ENCODE peak calls at places on chromosome 6, in eight cellular contexts. J is A549; F is SHP77; R is pancreas; B is H1; G is DMS 273 treated with DMSO at 0.1 percent for 48 hours; D is activated T-cell treated with anti-CD3 and anti-CD28 coated beads for 1 hour; Y is stimulated activated naive CD8-positive, alpha-beta T cell treated with anti-CD3 and anti-CD28 coated beads, Interleukin-15, amount 100 ng/mL, for 72 hours. T is an unnamed sample.

GRCh38 chr6:32608374-32608773 is 18.7 kb upstream of the HLA-DRB1 start:
- DNase-seq in J (no peak), F (no peak), B (no peak), G (no peak), Y (no peak), D (no peak), R (no peak), T (no peak)

GRCh38 chr6:156719720-156720563 is 57.2 kb upstream of the ARID1B start:
- DNase-seq in Y (peak; percentile 50), R (peak; percentile 97), G (no peak), F (no peak), J (peak; percentile 95), D (peak; percentile 51), B (no peak), T (no peak)

GRCh38 chr6:29568021-29568420 is 8.5 kb upstream of the UBD start:
- DNase-seq in F (no peak), R (no peak), B (no peak), D (no peak), G (no peak), Y (no peak), J (no peak), T (no peak)

GRCh38 chr6:25793970-25794369 is 37.9 kb downstream of the SLC17A1 start:
- DNase-seq in R (no peak), Y (no peak), G (no peak), F (no peak), J (no peak), D (no peak), B (no peak), T (no peak)

GRCh38 chr6:110664933-110665332 is 150.3 kb downstream of the CDK19 start:
- DNase-seq in D (no peak), Y (no peak), F (no peak), R (no peak), G (no peak), J (no peak), B (no peak), T (no peak)

GRCh38 chr6:115999256-115999655 is 61.4 kb downstream of the FRK start:
- DNase-seq in F (no peak), D (no peak), B (no peak), G (no peak), Y (no peak), R (no peak), J (no peak), T (no peak)

GRCh38 chr6:97189767-97190166 is 93.2 kb downstream of the MMS22L start:
- DNase-seq in J (no peak), G (no peak), F (no peak), B (no peak), D (no peak), R (no peak), Y (no peak), T (no peak)

GRCh38 chr6:91045152-91045551 is 458.3 kb upstream of the MAP3K7 start:
- DNase-seq in G (peak; percentile 10), Y (no peak), B (no peak), J (no peak), R (no peak), F (no peak), D (no peak), T (no peak)

GRCh38 chr6:106975699-106976032 is 1.1 kb upstream of the CD24 start:
- DNase-seq in R (no peak), G (no peak), Y (no peak), D (no peak), F (no peak), J (no peak), B (no peak), T (no peak)

GRCh38 chr6:27374824-27375612 is 13.5 kb upstream of the ZNF391 start:
- DNase-seq in Y (peak; percentile 73), G (peak; percentile 67), D (peak; percentile 51), J (no peak), B (peak; percentile 66), R (peak; percentile 85), F (peak; percentile 51), T (peak; percentile 80)

GRCh38 chr6:2973656-2974055 is 2.3 kb upstream of the SERPINB6 start:
- DNase-seq in B (no peak), R (no peak), G (no peak), F (no peak), Y (no peak), D (no peak), J (no peak), T (no peak)

T was measured in iPS DF 19.7.